ENCODE peak calls at places on chromosomes 11 and 22, in six cellular contexts. A, W, F, U, G and D are unnamed samples. For H3K9me3 and H3K4me1, the result is how much of the 10 kb centered on the place peaks cover.

GRCh38 chr11:79264284-79264683 is 176.5 kb downstream of the TENM4 start:
- DNase-seq in F (no peak), G (no peak), U (no peak), A (no peak), W (no peak), D (no peak)

GRCh38 chr11:74754507-74755255 is 6.0 kb downstream of the RNF169 start:
- DNase-seq in F (peak), U (no peak), W (peak), G (peak), A (no peak), D (peak)

GRCh38 chr22:28963362-28963761 is 80.0 kb downstream of the ZNRF3 start:
- DNase-seq in A (no peak), F (no peak), U (no peak), G (no peak), W (no peak), D (no peak)

GRCh38 chr11:9150944-9151343 is 59.5 kb upstream of the SCUBE2 start:
- DNase-seq in W (no peak), F (no peak), G (peak), U (no peak), A (no peak), D (no peak)

GRCh38 chr11:123525511-123525918 is 95.4 kb downstream of the GRAMD1B start:
- DNase-seq in F (no peak), U (no peak), W (no peak), G (peak), A (peak), D (no peak)

GRCh38 chr11:103699656-103700055 is 336.8 kb upstream of the DDI1 start:
- DNase-seq in G (no peak), U (no peak), W (no peak), F (no peak), A (no peak), D (no peak)

GRCh38 chr11:73152086-73152853 is 10.2 kb upstream of the FCHSD2 start:
- DNase-seq in U (no peak), W (no peak), G (no peak), F (no peak), A (no peak), D (no peak)

GRCh38 chr11:67302571-67303131 is 679 bp upstream of the SSH3 start:
- DNase-seq in A (peak), W (no peak), G (peak), F (no peak), U (peak), D (peak)

GRCh38 chr11:111976614-111977140 is 39.5 kb downstream of the DIXDC1 start:
- DNase-seq in A (no peak), G (peak), U (no peak), W (no peak), F (peak), D (peak)

GRCh38 chr11:9004310-9004945 is 627 bp upstream of the NRIP3 start:
- DNase-seq in G (no peak), A (peak), U (peak), F (no peak), W (no peak), D (peak)

GRCh38 chr22:43465291-43466015 is 53.6 kb downstream of the MPPED1 start:
- DNase-seq in U (no peak), G (no peak), A (no peak), F (no peak), W (no peak), D (no peak)

GRCh38 chr22:37932821-37933578 is 20.4 kb downstream of the C22orf23 start:
- DNase-seq in U (no peak), A (no peak), W (no peak), F (no peak), G (peak), D (peak)

GRCh38 chr22:49582671-49583070 is 245.0 kb downstream of the BRD1 start:
- DNase-seq in A (no peak), U (no peak), G (no peak), F (no peak), W (no peak), D (no peak)

GRCh38 chr22:49585695-49586243 is 241.9 kb downstream of the BRD1 start:
- DNase-seq in F (no peak), U (no peak), A (no peak), G (no peak), W (no peak), D (no peak)

GRCh38 chr22:49583341-49583740 is 244.3 kb downstream of the BRD1 start:
- DNase-seq in U (no peak), A (no peak), G (no peak), F (no peak), W (no peak), D (no peak)

GRCh38 chr22:49582171-49582570 is 245.5 kb downstream of the BRD1 start:
- DNase-seq in U (no peak), A (no peak), G (no peak), W (no peak), F (no peak), D (no peak)

DNA sequence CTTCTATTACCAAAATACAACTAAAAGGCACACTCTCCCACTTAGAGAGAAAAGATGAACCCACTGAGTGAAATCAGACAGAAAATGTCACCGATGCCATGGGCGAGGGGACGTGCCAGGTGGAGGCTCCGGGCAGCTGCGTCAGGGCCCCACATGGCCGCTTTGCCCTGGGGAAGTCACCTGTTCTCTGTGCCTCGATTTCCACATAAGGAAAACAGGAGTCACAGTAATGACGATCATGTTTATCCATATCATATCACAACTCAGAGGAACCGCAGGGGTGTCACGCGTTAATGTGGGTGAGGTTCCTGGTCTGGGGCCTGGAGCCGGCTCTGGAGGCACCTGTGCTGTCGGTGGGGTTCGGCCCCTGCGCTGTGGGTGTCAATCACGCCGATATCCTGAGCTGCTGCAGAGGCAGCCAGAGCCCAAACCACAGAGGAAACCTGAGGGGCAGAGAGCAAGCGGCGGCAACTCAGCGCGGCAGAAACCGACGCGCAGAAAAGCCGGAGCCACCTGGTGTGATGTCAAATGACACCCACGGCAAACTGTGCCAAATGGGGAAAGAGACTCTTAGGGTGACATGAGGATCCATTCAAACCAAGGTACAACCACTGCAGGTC is 243.7 kb downstream of the BRD1 start:
- DNase-seq in G (no peak), W (no peak), U (no peak), F (no peak), A (no peak), D (no peak)
- H3K9me3 ChIP-seq in G (under half), W (under half), U (under half), F (under half), A (under half), D (under half)

GRCh38 chr11:88474655-88475054 is 137.1 kb upstream of the CTSC start:
- DNase-seq in W (no peak), A (no peak), F (no peak), U (no peak), G (no peak), D (no peak)

GRCh38 chr11:88464528-88464927 is 127.0 kb upstream of the CTSC start:
- DNase-seq in A (no peak), F (no peak), U (no peak), W (no peak), G (no peak), D (no peak)

GRCh38 chr11:88469828-88470227 is 132.3 kb upstream of the CTSC start:
- DNase-seq in F (no peak), G (no peak), U (no peak), A (no peak), W (no peak), D (peak)
- H3K9ac ChIP-seq in F (no peak), G (no peak), U (no peak), A (no peak), W (no peak), D (no peak)

GRCh38 chr22:18060646-18061620 is 16.9 kb upstream of the PEX26 start:
- DNase-seq in W (no peak), A (no peak), G (peak), F (peak), U (no peak), D (no peak)
- H3K4me1 ChIP-seq in W (under half), A (under half), G (under half), F (under half), U (under half), D (under half)

GRCh38 chr11:91295591-91295990 is 929.0 kb upstream of the FAT3 start:
- DNase-seq in F (no peak), W (no peak), G (no peak), A (no peak), U (no peak), D (no peak)

GRCh38 chr11:91296628-91297027 is 928.0 kb upstream of the FAT3 start:
- DNase-seq in W (no peak), U (no peak), A (no peak), G (no peak), F (no peak), D (no peak)

GRCh38 chr11:91293119-91293518 is 931.5 kb upstream of the FAT3 start:
- DNase-seq in A (no peak), W (no peak), U (no peak), G (no peak), F (no peak), D (no peak)
- H3K9me3 ChIP-seq in A (under half), W (under half), U (under half), G (under half), F (under half), D (under half)

DNA sequence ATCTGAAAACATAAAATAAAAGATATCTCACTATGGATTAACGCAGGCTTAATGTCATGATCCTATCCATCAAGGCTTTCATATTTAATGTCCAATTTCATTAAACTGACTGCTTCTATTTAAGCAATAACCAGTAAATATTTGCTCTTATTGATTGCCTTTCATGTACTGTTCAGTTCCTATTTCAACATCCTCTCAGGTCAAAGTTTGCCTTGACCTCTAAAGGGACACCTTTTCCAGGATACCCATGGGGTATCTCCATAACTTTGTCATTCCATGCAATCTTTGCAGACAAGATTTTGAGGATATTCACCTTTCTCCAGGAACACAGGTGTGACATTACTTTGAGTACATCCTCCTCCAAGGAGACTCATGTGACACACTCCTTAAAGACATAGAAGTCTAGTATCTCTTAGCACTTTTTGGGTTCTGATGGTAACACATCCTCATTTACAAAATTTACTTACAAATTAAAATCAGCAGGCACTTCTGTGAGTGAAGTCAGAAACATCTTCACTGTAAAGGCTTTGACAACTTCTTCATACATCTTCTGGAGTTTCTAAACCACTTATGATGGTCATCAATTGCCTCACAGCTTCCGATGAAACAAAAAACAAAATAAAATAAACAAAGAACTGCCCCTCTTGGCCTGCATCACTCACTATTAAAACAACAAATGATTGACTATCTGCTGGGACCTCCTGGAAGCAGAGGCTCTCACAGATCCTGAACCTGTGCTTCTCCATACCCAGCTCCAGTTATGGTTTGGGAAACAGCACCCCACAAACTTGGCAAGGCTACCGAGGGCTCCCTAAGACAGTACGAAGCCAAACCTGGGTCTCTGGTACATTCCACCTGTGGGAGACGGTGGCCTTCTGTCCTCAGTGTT is 7.0 kb upstream of the SLC22A25 start:
- DNase-seq in A (no peak), W (no peak), F (no peak), G (no peak), U (no peak), D (no peak)
- H3K9ac ChIP-seq in A (no peak), W (no peak), F (no peak), G (no peak), U (no peak), D (no peak)

GRCh38 chr11:122287401-122287800 is 171.4 kb upstream of the BLID start:
- DNase-seq in A (peak), W (no peak), F (no peak), G (no peak), U (peak), D (no peak)
- H3K4me1 ChIP-seq in A (under half), W (under half), F (under half), G (under half), U (under half), D (under half)

DNA sequence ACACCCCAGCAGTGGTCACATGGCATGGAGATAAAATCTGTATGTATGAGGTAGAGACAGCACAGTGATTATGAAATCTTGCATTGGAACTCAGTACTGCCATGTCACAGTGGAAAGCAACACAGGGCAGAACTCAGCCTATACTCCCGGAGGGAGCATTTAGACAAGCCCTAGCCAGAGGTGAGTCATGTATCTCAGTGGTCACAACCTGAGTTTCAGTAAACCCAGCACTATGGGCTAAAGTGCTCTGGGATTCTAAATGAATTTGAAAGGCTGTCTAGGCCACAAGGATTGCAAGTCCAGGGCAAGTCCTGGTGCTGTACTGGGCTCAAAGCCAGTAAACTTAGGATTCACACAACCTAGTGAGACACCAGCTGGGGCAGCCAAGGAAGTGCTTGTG is 1717.1 kb upstream of the RAG2 start:
- DNase-seq in G (no peak), A (no peak), U (no peak), W (no peak), F (peak), D (peak)
- H3K9me3 ChIP-seq in G (under half), A (under half), U (under half), W (under half), F (under half), D (under half)